ENCODE peak calls at places on chromosomes 7 and 10, in seven cellular contexts. One of them, this sample, is unnamed.
A peak's percentile ranks its signal among the peaks of the same experiment; 100 is the strongest.

GRCh38 chr7:157932498-157933218 is 595.9 kb downstream of the DNAJB6 start:
- DNase-seq in cardiac muscle cell: no peak
- DNase-seq in osteoblast: no peak
- DNase-seq in psoas muscle: no peak
- DNase-seq in sigmoid colon: no peak
- DNase-seq in astrocyte: no peak
- DNase-seq in mucosa of descending colon: no peak
- DNase-seq in this sample: no peak

GRCh38 chr10:24858244-24858907 is 94.0 kb downstream of the PRTFDC1 start:
- DNase-seq in cardiac muscle cell: peak; percentile 48
- DNase-seq in osteoblast: peak; percentile 46
- DNase-seq in psoas muscle: no peak
- DNase-seq in sigmoid colon: no peak
- DNase-seq in astrocyte: peak; percentile 66
- DNase-seq in mucosa of descending colon: no peak
- DNase-seq in this sample: no peak

GRCh38 chr10:3074145-3074665 is 6.9 kb downstream of the PFKP start:
- DNase-seq in cardiac muscle cell: no peak
- DNase-seq in osteoblast: peak; percentile 89
- DNase-seq in psoas muscle: no peak
- DNase-seq in sigmoid colon: peak; percentile 62
- DNase-seq in astrocyte: peak; percentile 53
- DNase-seq in mucosa of descending colon: no peak
- DNase-seq in this sample: no peak

GRCh38 chr10:123998197-123999141 is 94.9 kb downstream of the CHST15 start:
- DNase-seq in cardiac muscle cell: no peak
- DNase-seq in osteoblast: peak; percentile 71
- DNase-seq in psoas muscle: no peak
- DNase-seq in sigmoid colon: no peak
- DNase-seq in astrocyte: no peak
- DNase-seq in mucosa of descending colon: no peak
- DNase-seq in this sample: no peak

GRCh38 chr10:35933940-35934636 is 292.0 kb upstream of the FZD8 start:
- DNase-seq in cardiac muscle cell: no peak
- DNase-seq in osteoblast: no peak
- DNase-seq in psoas muscle: no peak
- DNase-seq in sigmoid colon: no peak
- DNase-seq in astrocyte: no peak
- DNase-seq in mucosa of descending colon: no peak
- DNase-seq in this sample: no peak

GRCh38 chr10:94299417-94299816 is 63.3 kb downstream of the NOC3L start:
- DNase-seq in cardiac muscle cell: no peak
- DNase-seq in osteoblast: peak; percentile 73
- DNase-seq in psoas muscle: no peak
- DNase-seq in sigmoid colon: no peak
- DNase-seq in astrocyte: peak; percentile 83
- DNase-seq in mucosa of descending colon: no peak
- DNase-seq in this sample: no peak

GRCh38 chr10:28681928-28682750 is 4.8 kb downstream of the BAMBI start:
- DNase-seq in cardiac muscle cell: peak; percentile 80
- DNase-seq in osteoblast: no peak
- DNase-seq in psoas muscle: no peak
- DNase-seq in sigmoid colon: no peak
- DNase-seq in astrocyte: no peak
- DNase-seq in mucosa of descending colon: no peak
- DNase-seq in this sample: no peak

GRCh38 chr10:32163076-32163773 is 107.0 kb upstream of the KIF5B start:
- DNase-seq in cardiac muscle cell: no peak
- DNase-seq in osteoblast: peak; percentile 58
- DNase-seq in psoas muscle: no peak
- DNase-seq in sigmoid colon: no peak
- DNase-seq in astrocyte: no peak
- DNase-seq in mucosa of descending colon: no peak
- DNase-seq in this sample: no peak

GRCh38 chr7:129650056-129650758 is 38.7 kb downstream of the NRF1 start:
- DNase-seq in cardiac muscle cell: no peak
- DNase-seq in osteoblast: no peak
- DNase-seq in psoas muscle: no peak
- DNase-seq in sigmoid colon: no peak
- DNase-seq in astrocyte: peak; percentile 30
- DNase-seq in mucosa of descending colon: no peak
- DNase-seq in this sample: no peak

GRCh38 chr7:158740657-158741293 is 36.2 kb upstream of the NCAPG2 start:
- DNase-seq in cardiac muscle cell: no peak
- DNase-seq in osteoblast: peak; percentile 93
- DNase-seq in psoas muscle: peak; percentile 36
- DNase-seq in sigmoid colon: peak; percentile 89
- DNase-seq in astrocyte: peak; percentile 97
- DNase-seq in mucosa of descending colon: no peak
- DNase-seq in this sample: no peak

GRCh38 chr10:92208736-92209135 is 82.1 kb downstream of the CPEB3 start:
- DNase-seq in cardiac muscle cell: no peak
- DNase-seq in osteoblast: no peak
- DNase-seq in psoas muscle: no peak
- DNase-seq in sigmoid colon: no peak
- DNase-seq in astrocyte: peak; percentile 15
- DNase-seq in mucosa of descending colon: no peak
- DNase-seq in this sample: no peak

GRCh38 chr7:77910124-77910523 is 111.6 kb downstream of the PHTF2 start:
- DNase-seq in cardiac muscle cell: no peak
- DNase-seq in osteoblast: no peak
- DNase-seq in psoas muscle: no peak
- DNase-seq in sigmoid colon: no peak
- DNase-seq in astrocyte: no peak
- DNase-seq in mucosa of descending colon: no peak
- DNase-seq in this sample: no peak

GRCh38 chr10:33098966-33099663 is 141.1 kb upstream of the ITGB1 start:
- DNase-seq in cardiac muscle cell: no peak
- DNase-seq in osteoblast: no peak
- DNase-seq in psoas muscle: no peak
- DNase-seq in sigmoid colon: no peak
- DNase-seq in astrocyte: peak; percentile 81
- DNase-seq in mucosa of descending colon: no peak
- DNase-seq in this sample: no peak

GRCh38 chr7:105277341-105277740 is 111.4 kb downstream of the SRPK2 start:
- DNase-seq in cardiac muscle cell: no peak
- DNase-seq in osteoblast: no peak
- DNase-seq in psoas muscle: no peak
- DNase-seq in sigmoid colon: no peak
- DNase-seq in astrocyte: peak; percentile 97
- DNase-seq in mucosa of descending colon: no peak
- DNase-seq in this sample: no peak

GRCh38 chr7:75738975-75739795 is 444 bp upstream of the HIP1 start:
- DNase-seq in cardiac muscle cell: peak; percentile 100
- DNase-seq in osteoblast: peak; percentile 100
- DNase-seq in psoas muscle: peak; percentile 100
- DNase-seq in sigmoid colon: peak; percentile 100
- DNase-seq in astrocyte: peak; percentile 95
- DNase-seq in mucosa of descending colon: peak; percentile 100
- DNase-seq in this sample: peak; percentile 99

GRCh38 chr7:44471436-44471835 is 19.0 kb downstream of the NUDCD3 start:
- DNase-seq in cardiac muscle cell: no peak
- DNase-seq in osteoblast: no peak
- DNase-seq in psoas muscle: no peak
- DNase-seq in sigmoid colon: no peak
- DNase-seq in astrocyte: no peak
- DNase-seq in mucosa of descending colon: no peak
- DNase-seq in this sample: no peak

GRCh38 chr10:102975483-102976057 is 57.5 kb downstream of the CNNM2 start:
- DNase-seq in cardiac muscle cell: no peak
- DNase-seq in osteoblast: no peak
- DNase-seq in psoas muscle: no peak
- DNase-seq in sigmoid colon: no peak
- DNase-seq in astrocyte: peak; percentile 41
- DNase-seq in mucosa of descending colon: no peak
- DNase-seq in this sample: no peak

GRCh38 chr10:82934429-82934828 is 1059.4 kb downstream of the NRG3 start:
- DNase-seq in cardiac muscle cell: peak; percentile 7
- DNase-seq in osteoblast: peak; percentile 51
- DNase-seq in psoas muscle: no peak
- DNase-seq in sigmoid colon: no peak
- DNase-seq in astrocyte: no peak
- DNase-seq in mucosa of descending colon: no peak
- DNase-seq in this sample: no peak

GRCh38 chr7:104984591-104985258 is 29.3 kb upstream of the KMT2E start:
- DNase-seq in cardiac muscle cell: no peak
- DNase-seq in osteoblast: no peak
- DNase-seq in psoas muscle: no peak
- DNase-seq in sigmoid colon: no peak
- DNase-seq in astrocyte: no peak
- DNase-seq in mucosa of descending colon: no peak
- DNase-seq in this sample: no peak

GRCh38 chr7:30164567-30164966 is 29.8 kb downstream of the MTURN start:
- DNase-seq in cardiac muscle cell: peak; percentile 69
- DNase-seq in osteoblast: peak; percentile 75
- DNase-seq in psoas muscle: no peak
- DNase-seq in sigmoid colon: no peak
- DNase-seq in astrocyte: peak; percentile 39
- DNase-seq in mucosa of descending colon: no peak
- DNase-seq in this sample: no peak

GRCh38 chr10:77226871-77227557 is 410.6 kb downstream of the KCNMA1 start:
- DNase-seq in cardiac muscle cell: no peak
- DNase-seq in osteoblast: peak; percentile 56
- DNase-seq in psoas muscle: no peak
- DNase-seq in sigmoid colon: no peak
- DNase-seq in astrocyte: peak; percentile 26
- DNase-seq in mucosa of descending colon: no peak
- DNase-seq in this sample: no peak

GRCh38 chr7:98745722-98746318 is 124.0 kb downstream of the TMEM130 start:
- DNase-seq in cardiac muscle cell: peak; percentile 87
- DNase-seq in osteoblast: no peak
- DNase-seq in psoas muscle: peak; percentile 44
- DNase-seq in sigmoid colon: no peak
- DNase-seq in astrocyte: no peak
- DNase-seq in mucosa of descending colon: peak; percentile 84
- DNase-seq in this sample: peak; percentile 34

GRCh38 chr7:96962221-96962620 is 43.1 kb upstream of the DLX6 start:
- DNase-seq in cardiac muscle cell: no peak
- DNase-seq in osteoblast: no peak
- DNase-seq in psoas muscle: peak; percentile 19
- DNase-seq in sigmoid colon: no peak
- DNase-seq in astrocyte: peak; percentile 14
- DNase-seq in mucosa of descending colon: no peak
- DNase-seq in this sample: no peak

GRCh38 chr7:75937958-75938786 is 23.2 kb downstream of the POR start:
- DNase-seq in cardiac muscle cell: no peak
- DNase-seq in osteoblast: peak; percentile 92
- DNase-seq in psoas muscle: peak; percentile 77
- DNase-seq in sigmoid colon: peak; percentile 87
- DNase-seq in astrocyte: peak; percentile 86
- DNase-seq in mucosa of descending colon: no peak
- DNase-seq in this sample: no peak

GRCh38 chr7:16951483-16952080 is 69.8 kb upstream of the AGR3 start:
- DNase-seq in cardiac muscle cell: no peak
- DNase-seq in osteoblast: peak; percentile 35
- DNase-seq in psoas muscle: no peak
- DNase-seq in sigmoid colon: no peak
- DNase-seq in astrocyte: no peak
- DNase-seq in mucosa of descending colon: no peak
- DNase-seq in this sample: no peak

GRCh38 chr10:131786756-131787605 is 113.8 kb upstream of the PPP2R2D start:
- DNase-seq in cardiac muscle cell: peak; percentile 61
- DNase-seq in osteoblast: peak; percentile 47
- DNase-seq in psoas muscle: no peak
- DNase-seq in sigmoid colon: no peak
- DNase-seq in astrocyte: peak; percentile 4
- DNase-seq in mucosa of descending colon: no peak
- DNase-seq in this sample: no peak

GRCh38 chr10:474406-474805 is 215.1 kb downstream of the DIP2C start:
- DNase-seq in cardiac muscle cell: no peak
- DNase-seq in osteoblast: no peak
- DNase-seq in psoas muscle: no peak
- DNase-seq in sigmoid colon: no peak
- DNase-seq in astrocyte: no peak
- DNase-seq in mucosa of descending colon: no peak
- DNase-seq in this sample: no peak
- H3K36me3 ChIP-seq in cardiac muscle cell: no peaks in the 10 kb centered on the region
- H3K36me3 ChIP-seq in osteoblast: peaks cover 19% of the 10 kb centered on the region
- H3K36me3 ChIP-seq in psoas muscle: peaks cover 26% of the 10 kb centered on the region
- H3K36me3 ChIP-seq in sigmoid colon: peaks cover 12% of the 10 kb centered on the region
- H3K36me3 ChIP-seq in astrocyte: peaks cover 9% of the 10 kb centered on the region
- H3K36me3 ChIP-seq in mucosa of descending colon: no peaks in the 10 kb centered on the region
- H3K36me3 ChIP-seq in this sample: no peaks in the 10 kb centered on the region

GRCh38 chr7:149475121-149476045 is 14.5 kb upstream of the ZNF777 start:
- DNase-seq in cardiac muscle cell: no peak
- DNase-seq in osteoblast: peak; percentile 86
- DNase-seq in psoas muscle: no peak
- DNase-seq in sigmoid colon: no peak
- DNase-seq in astrocyte: no peak
- DNase-seq in mucosa of descending colon: no peak
- DNase-seq in this sample: no peak
- H3K36me3 ChIP-seq in cardiac muscle cell: peaks cover 23% of the 10 kb centered on the region
- H3K36me3 ChIP-seq in osteoblast: peaks cover 44% of the 10 kb centered on the region
- H3K36me3 ChIP-seq in psoas muscle: peaks cover 70% of the 10 kb centered on the region
- H3K36me3 ChIP-seq in sigmoid colon: peaks cover 45% of the 10 kb centered on the region
- H3K36me3 ChIP-seq in astrocyte: peaks cover 20% of the 10 kb centered on the region
- H3K36me3 ChIP-seq in mucosa of descending colon: peaks cover 9% of the 10 kb centered on the region
- H3K36me3 ChIP-seq in this sample: no peaks in the 10 kb centered on the region

DNA sequence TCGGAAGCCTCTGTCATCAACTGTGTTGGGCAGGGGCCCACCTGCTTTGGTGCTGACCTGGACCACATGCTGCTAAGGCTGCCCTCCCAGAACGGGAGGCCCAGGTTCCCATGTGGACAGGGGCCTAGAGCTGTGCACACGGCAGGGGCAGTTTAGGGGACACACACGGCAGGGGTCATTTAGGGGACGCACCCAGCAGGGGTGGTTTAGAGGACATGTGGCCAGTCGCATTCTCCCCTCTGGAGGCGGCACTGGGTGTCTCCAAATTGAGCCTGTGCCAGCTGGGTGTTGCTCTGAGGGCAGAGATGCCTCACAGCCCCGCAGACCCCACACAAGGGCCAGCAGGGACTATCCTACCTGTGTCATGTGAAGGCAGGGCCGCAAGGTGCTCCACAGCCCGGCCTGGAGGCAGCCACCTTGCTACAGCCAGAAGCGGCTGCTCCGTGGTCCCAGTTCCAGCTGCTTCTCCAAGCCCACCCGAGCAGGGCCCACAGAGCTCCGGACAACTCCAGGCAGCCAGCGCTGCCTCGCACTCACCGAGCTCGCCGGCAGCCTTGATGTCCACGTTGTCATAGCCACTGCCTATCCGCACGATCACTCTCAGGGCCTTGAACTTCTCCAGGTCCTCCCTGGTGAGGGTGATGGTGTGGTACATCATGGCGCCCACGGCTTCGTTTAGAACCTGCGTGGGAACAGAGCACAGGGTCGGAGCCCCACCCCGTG is 60.7 kb downstream of the ZRANB1 start:
- DNase-seq in cardiac muscle cell: no peak
- DNase-seq in osteoblast: peak; percentile 72
- DNase-seq in psoas muscle: no peak
- DNase-seq in sigmoid colon: peak; percentile 61
- DNase-seq in astrocyte: no peak
- DNase-seq in mucosa of descending colon: peak; percentile 25
- DNase-seq in this sample: no peak
- H3K36me3 ChIP-seq in cardiac muscle cell: peaks cover 17% of the 10 kb centered on the region
- H3K36me3 ChIP-seq in osteoblast: peaks cover 29% of the 10 kb centered on the region
- H3K36me3 ChIP-seq in psoas muscle: peaks cover 32% of the 10 kb centered on the region
- H3K36me3 ChIP-seq in sigmoid colon: peaks cover 23% of the 10 kb centered on the region
- H3K36me3 ChIP-seq in astrocyte: no peaks in the 10 kb centered on the region
- H3K36me3 ChIP-seq in mucosa of descending colon: peaks cover 7% of the 10 kb centered on the region
- H3K36me3 ChIP-seq in this sample: no peaks in the 10 kb centered on the region

GRCh38 chr7:156223935-156224334 is 411.7 kb upstream of the SHH start:
- DNase-seq in cardiac muscle cell: no peak
- DNase-seq in osteoblast: no peak
- DNase-seq in psoas muscle: no peak
- DNase-seq in sigmoid colon: no peak
- DNase-seq in astrocyte: no peak
- DNase-seq in mucosa of descending colon: no peak
- DNase-seq in this sample: no peak
- H3K36me3 ChIP-seq in cardiac muscle cell: no peaks in the 10 kb centered on the region
- H3K36me3 ChIP-seq in osteoblast: no peaks in the 10 kb centered on the region
- H3K36me3 ChIP-seq in psoas muscle: no peaks in the 10 kb centered on the region
- H3K36me3 ChIP-seq in sigmoid colon: no peaks in the 10 kb centered on the region
- H3K36me3 ChIP-seq in astrocyte: no peaks in the 10 kb centered on the region
- H3K36me3 ChIP-seq in mucosa of descending colon: no peaks in the 10 kb centered on the region
- H3K36me3 ChIP-seq in this sample: no peaks in the 10 kb centered on the region